ENCODE peak calls at places on chromosomes 2 and 18, in eight cellular contexts. One of them, this sample, is unnamed.

GRCh38 chr2:199364153-199364552 is 93.6 kb downstream of the SATB2 start:
- DNase-seq in trophoblast cell: no peak
- DNase-seq in lower lobe of right lung: no peak
- DNase-seq in SK-N-SH: no peak
- DNase-seq in CD8-positive, alpha-beta memory T cell: no peak
- DNase-seq in adrenal gland: no peak
- DNase-seq in cardiac muscle cell: no peak
- DNase-seq in fibroblast of lung: no peak
- DNase-seq in this sample: no peak

GRCh38 chr2:74010087-74010541 is 25.4 kb downstream of the TET3 start:
- DNase-seq in trophoblast cell: peak; percentile 91
- DNase-seq in lower lobe of right lung: peak; percentile 80
- DNase-seq in SK-N-SH: peak; percentile 59
- DNase-seq in CD8-positive, alpha-beta memory T cell: no peak
- DNase-seq in adrenal gland: peak; percentile 18
- DNase-seq in cardiac muscle cell: no peak
- DNase-seq in fibroblast of lung: peak; percentile 35
- DNase-seq in this sample: no peak

GRCh38 chr2:168538534-168538933 is 82.5 kb downstream of the CERS6 start:
- DNase-seq in trophoblast cell: no peak
- DNase-seq in lower lobe of right lung: no peak
- DNase-seq in SK-N-SH: no peak
- DNase-seq in CD8-positive, alpha-beta memory T cell: no peak
- DNase-seq in adrenal gland: no peak
- DNase-seq in cardiac muscle cell: no peak
- DNase-seq in fibroblast of lung: peak; percentile 60
- DNase-seq in this sample: no peak

GRCh38 chr18:67199993-67200617 is 316.4 kb downstream of the DSEL start:
- DNase-seq in trophoblast cell: peak; percentile 9
- DNase-seq in lower lobe of right lung: no peak
- DNase-seq in SK-N-SH: peak; percentile 32
- DNase-seq in CD8-positive, alpha-beta memory T cell: peak; percentile 24
- DNase-seq in adrenal gland: no peak
- DNase-seq in cardiac muscle cell: peak; percentile 52
- DNase-seq in fibroblast of lung: peak; percentile 50
- DNase-seq in this sample: no peak

GRCh38 chr2:233802132-233802815 is 24.1 kb downstream of the MROH2A start:
- DNase-seq in trophoblast cell: no peak
- DNase-seq in lower lobe of right lung: no peak
- DNase-seq in SK-N-SH: no peak
- DNase-seq in CD8-positive, alpha-beta memory T cell: no peak
- DNase-seq in adrenal gland: no peak
- DNase-seq in cardiac muscle cell: no peak
- DNase-seq in fibroblast of lung: no peak
- DNase-seq in this sample: no peak

GRCh38 chr2:24793752-24794477 is 690 bp downstream of the CENPO start:
- DNase-seq in trophoblast cell: no peak
- DNase-seq in lower lobe of right lung: no peak
- DNase-seq in SK-N-SH: no peak
- DNase-seq in CD8-positive, alpha-beta memory T cell: no peak
- DNase-seq in adrenal gland: no peak
- DNase-seq in cardiac muscle cell: peak; percentile 46
- DNase-seq in fibroblast of lung: peak; percentile 59
- DNase-seq in this sample: no peak

GRCh38 chr2:133667968-133668367 is 99.7 kb upstream of the NCKAP5 start:
- DNase-seq in trophoblast cell: no peak
- DNase-seq in lower lobe of right lung: no peak
- DNase-seq in SK-N-SH: no peak
- DNase-seq in CD8-positive, alpha-beta memory T cell: no peak
- DNase-seq in adrenal gland: no peak
- DNase-seq in cardiac muscle cell: no peak
- DNase-seq in fibroblast of lung: no peak
- DNase-seq in this sample: no peak

GRCh38 chr18:63869851-63870250 is 17.7 kb upstream of the SERPINB2 start:
- DNase-seq in trophoblast cell: peak; percentile 51
- DNase-seq in lower lobe of right lung: no peak
- DNase-seq in SK-N-SH: no peak
- DNase-seq in CD8-positive, alpha-beta memory T cell: no peak
- DNase-seq in adrenal gland: no peak
- DNase-seq in cardiac muscle cell: no peak
- DNase-seq in fibroblast of lung: no peak
- DNase-seq in this sample: no peak

GRCh38 chr18:73419531-73419930 is 551.7 kb upstream of the NETO1 start:
- DNase-seq in trophoblast cell: no peak
- DNase-seq in lower lobe of right lung: no peak
- DNase-seq in SK-N-SH: no peak
- DNase-seq in CD8-positive, alpha-beta memory T cell: no peak
- DNase-seq in adrenal gland: no peak
- DNase-seq in cardiac muscle cell: no peak
- DNase-seq in fibroblast of lung: peak; percentile 4
- DNase-seq in this sample: no peak

GRCh38 chr18:11995445-11996189 is 14.3 kb downstream of the IMPA2 start:
- DNase-seq in trophoblast cell: peak; percentile 59
- DNase-seq in lower lobe of right lung: peak; percentile 87
- DNase-seq in SK-N-SH: peak; percentile 74
- DNase-seq in CD8-positive, alpha-beta memory T cell: peak; percentile 41
- DNase-seq in adrenal gland: peak; percentile 79
- DNase-seq in cardiac muscle cell: peak; percentile 80
- DNase-seq in fibroblast of lung: peak; percentile 66
- DNase-seq in this sample: peak; percentile 61

GRCh38 chr2:70122470-70122869 is 35.2 kb downstream of the PCBP1 start:
- DNase-seq in trophoblast cell: no peak
- DNase-seq in lower lobe of right lung: no peak
- DNase-seq in SK-N-SH: no peak
- DNase-seq in CD8-positive, alpha-beta memory T cell: no peak
- DNase-seq in adrenal gland: no peak
- DNase-seq in cardiac muscle cell: no peak
- DNase-seq in fibroblast of lung: no peak
- DNase-seq in this sample: no peak

GRCh38 chr18:32920796-32921787 is 148.3 kb upstream of the KLHL14 start:
- DNase-seq in trophoblast cell: peak; percentile 18
- DNase-seq in lower lobe of right lung: no peak
- DNase-seq in SK-N-SH: no peak
- DNase-seq in CD8-positive, alpha-beta memory T cell: no peak
- DNase-seq in adrenal gland: peak; percentile 4
- DNase-seq in cardiac muscle cell: no peak
- DNase-seq in fibroblast of lung: peak; percentile 98
- DNase-seq in this sample: peak; percentile 57

GRCh38 chr2:190713476-190713875 is 64.6 kb downstream of the NAB1 start:
- DNase-seq in trophoblast cell: no peak
- DNase-seq in lower lobe of right lung: no peak
- DNase-seq in SK-N-SH: no peak
- DNase-seq in CD8-positive, alpha-beta memory T cell: no peak
- DNase-seq in adrenal gland: no peak
- DNase-seq in cardiac muscle cell: no peak
- DNase-seq in fibroblast of lung: peak; percentile 83
- DNase-seq in this sample: no peak

GRCh38 chr2:36802952-36803351 is 106.4 kb downstream of the VIT start:
- DNase-seq in trophoblast cell: no peak
- DNase-seq in lower lobe of right lung: no peak
- DNase-seq in SK-N-SH: no peak
- DNase-seq in CD8-positive, alpha-beta memory T cell: no peak
- DNase-seq in adrenal gland: no peak
- DNase-seq in cardiac muscle cell: no peak
- DNase-seq in fibroblast of lung: no peak
- DNase-seq in this sample: no peak

GRCh38 chr2:211454684-211455083 is 898.3 kb downstream of the CPS1 start:
- DNase-seq in trophoblast cell: no peak
- DNase-seq in lower lobe of right lung: no peak
- DNase-seq in SK-N-SH: no peak
- DNase-seq in CD8-positive, alpha-beta memory T cell: no peak
- DNase-seq in adrenal gland: no peak
- DNase-seq in cardiac muscle cell: no peak
- DNase-seq in fibroblast of lung: no peak
- DNase-seq in this sample: no peak

GRCh38 chr18:8643479-8643878 is 34.2 kb downstream of the RAB12 start:
- DNase-seq in trophoblast cell: no peak
- DNase-seq in lower lobe of right lung: no peak
- DNase-seq in SK-N-SH: no peak
- DNase-seq in CD8-positive, alpha-beta memory T cell: no peak
- DNase-seq in adrenal gland: no peak
- DNase-seq in cardiac muscle cell: no peak
- DNase-seq in fibroblast of lung: no peak
- DNase-seq in this sample: no peak

GRCh38 chr2:3633089-3633981 is 24.7 kb upstream of the ALLC start:
- DNase-seq in trophoblast cell: no peak
- DNase-seq in lower lobe of right lung: no peak
- DNase-seq in SK-N-SH: no peak
- DNase-seq in CD8-positive, alpha-beta memory T cell: no peak
- DNase-seq in adrenal gland: peak; percentile 60
- DNase-seq in cardiac muscle cell: no peak
- DNase-seq in fibroblast of lung: peak; percentile 32
- DNase-seq in this sample: peak; percentile 36

GRCh38 chr2:148165975-148166374 is 145.1 kb downstream of the MBD5 start:
- DNase-seq in trophoblast cell: no peak
- DNase-seq in lower lobe of right lung: no peak
- DNase-seq in SK-N-SH: no peak
- DNase-seq in CD8-positive, alpha-beta memory T cell: no peak
- DNase-seq in adrenal gland: no peak
- DNase-seq in cardiac muscle cell: no peak
- DNase-seq in fibroblast of lung: no peak
- DNase-seq in this sample: no peak

GRCh38 chr2:10297950-10298349 is 4.8 kb upstream of the HPCAL1 start:
- DNase-seq in trophoblast cell: peak; percentile 85
- DNase-seq in lower lobe of right lung: no peak
- DNase-seq in SK-N-SH: peak; percentile 86
- DNase-seq in CD8-positive, alpha-beta memory T cell: peak; percentile 27
- DNase-seq in adrenal gland: peak; percentile 80
- DNase-seq in cardiac muscle cell: no peak
- DNase-seq in fibroblast of lung: peak; percentile 84
- DNase-seq in this sample: peak; percentile 57

GRCh38 chr2:96866586-96866985 is 3.3 kb downstream of the SEMA4C start:
- DNase-seq in trophoblast cell: no peak
- DNase-seq in lower lobe of right lung: no peak
- DNase-seq in SK-N-SH: no peak
- DNase-seq in CD8-positive, alpha-beta memory T cell: no peak
- DNase-seq in adrenal gland: peak; percentile 35
- DNase-seq in cardiac muscle cell: no peak
- DNase-seq in fibroblast of lung: no peak
- DNase-seq in this sample: no peak

GRCh38 chr2:8148260-8148880 is 533.5 kb upstream of the ID2 start:
- DNase-seq in trophoblast cell: peak; percentile 68
- DNase-seq in lower lobe of right lung: no peak
- DNase-seq in SK-N-SH: no peak
- DNase-seq in CD8-positive, alpha-beta memory T cell: no peak
- DNase-seq in adrenal gland: no peak
- DNase-seq in cardiac muscle cell: no peak
- DNase-seq in fibroblast of lung: peak; percentile 96
- DNase-seq in this sample: peak; percentile 60

GRCh38 chr2:183614797-183615429 is 490.7 kb downstream of the NUP35 start:
- DNase-seq in trophoblast cell: no peak
- DNase-seq in lower lobe of right lung: no peak
- DNase-seq in SK-N-SH: peak; percentile 9
- DNase-seq in CD8-positive, alpha-beta memory T cell: no peak
- DNase-seq in adrenal gland: no peak
- DNase-seq in cardiac muscle cell: peak; percentile 23
- DNase-seq in fibroblast of lung: peak; percentile 19
- DNase-seq in this sample: no peak

GRCh38 chr2:30689496-30690125 is 117.6 kb downstream of the CAPN13 start:
- DNase-seq in trophoblast cell: no peak
- DNase-seq in lower lobe of right lung: no peak
- DNase-seq in SK-N-SH: no peak
- DNase-seq in CD8-positive, alpha-beta memory T cell: no peak
- DNase-seq in adrenal gland: no peak
- DNase-seq in cardiac muscle cell: no peak
- DNase-seq in fibroblast of lung: no peak
- DNase-seq in this sample: no peak

GRCh38 chr2:39065616-39066015 is 55.2 kb downstream of the SOS1 start:
- DNase-seq in trophoblast cell: no peak
- DNase-seq in lower lobe of right lung: no peak
- DNase-seq in SK-N-SH: no peak
- DNase-seq in CD8-positive, alpha-beta memory T cell: no peak
- DNase-seq in adrenal gland: no peak
- DNase-seq in cardiac muscle cell: no peak
- DNase-seq in fibroblast of lung: no peak
- DNase-seq in this sample: no peak

GRCh38 chr2:149184994-149185393 is 145.4 kb upstream of the LYPD6 start:
- DNase-seq in trophoblast cell: no peak
- DNase-seq in lower lobe of right lung: no peak
- DNase-seq in SK-N-SH: no peak
- DNase-seq in CD8-positive, alpha-beta memory T cell: no peak
- DNase-seq in adrenal gland: no peak
- DNase-seq in cardiac muscle cell: peak; percentile 53
- DNase-seq in fibroblast of lung: no peak
- DNase-seq in this sample: no peak

GRCh38 chr2:50039445-50039844 is 885.1 kb upstream of the FSHR start:
- DNase-seq in trophoblast cell: no peak
- DNase-seq in lower lobe of right lung: no peak
- DNase-seq in SK-N-SH: no peak
- DNase-seq in CD8-positive, alpha-beta memory T cell: no peak
- DNase-seq in adrenal gland: no peak
- DNase-seq in cardiac muscle cell: peak; percentile 63
- DNase-seq in fibroblast of lung: no peak
- DNase-seq in this sample: no peak
- H3K4me3 ChIP-seq in trophoblast cell: no peak overlapping the region
- H3K4me3 ChIP-seq in lower lobe of right lung: no peak overlapping the region
- H3K4me3 ChIP-seq in SK-N-SH: no peak overlapping the region
- H3K4me3 ChIP-seq in CD8-positive, alpha-beta memory T cell: no peak overlapping the region
- H3K4me3 ChIP-seq in adrenal gland: no peak overlapping the region
- H3K4me3 ChIP-seq in cardiac muscle cell: no peak overlapping the region
- H3K4me3 ChIP-seq in fibroblast of lung: no peak overlapping the region
- H3K4me3 ChIP-seq in this sample: no peak overlapping the region

GRCh38 chr2:65392609-65393008 is 39.8 kb downstream of the SPRED2 start:
- DNase-seq in trophoblast cell: no peak
- DNase-seq in lower lobe of right lung: no peak
- DNase-seq in SK-N-SH: no peak
- DNase-seq in CD8-positive, alpha-beta memory T cell: no peak
- DNase-seq in adrenal gland: no peak
- DNase-seq in cardiac muscle cell: no peak
- DNase-seq in fibroblast of lung: no peak
- DNase-seq in this sample: no peak
- H3K4me1 ChIP-seq in trophoblast cell: no peaks in the 10 kb centered on the region
- H3K4me1 ChIP-seq in lower lobe of right lung: peaks cover 51% of the 10 kb centered on the region
- H3K4me1 ChIP-seq in SK-N-SH: peaks cover 36% of the 10 kb centered on the region
- H3K4me1 ChIP-seq in CD8-positive, alpha-beta memory T cell: no peaks in the 10 kb centered on the region
- H3K4me1 ChIP-seq in adrenal gland: peaks cover 8% of the 10 kb centered on the region
- H3K4me1 ChIP-seq in cardiac muscle cell: peaks cover 9% of the 10 kb centered on the region
- H3K4me1 ChIP-seq in fibroblast of lung: peaks cover 14% of the 10 kb centered on the region
- H3K4me1 ChIP-seq in this sample: peaks cover 12% of the 10 kb centered on the region

DNA sequence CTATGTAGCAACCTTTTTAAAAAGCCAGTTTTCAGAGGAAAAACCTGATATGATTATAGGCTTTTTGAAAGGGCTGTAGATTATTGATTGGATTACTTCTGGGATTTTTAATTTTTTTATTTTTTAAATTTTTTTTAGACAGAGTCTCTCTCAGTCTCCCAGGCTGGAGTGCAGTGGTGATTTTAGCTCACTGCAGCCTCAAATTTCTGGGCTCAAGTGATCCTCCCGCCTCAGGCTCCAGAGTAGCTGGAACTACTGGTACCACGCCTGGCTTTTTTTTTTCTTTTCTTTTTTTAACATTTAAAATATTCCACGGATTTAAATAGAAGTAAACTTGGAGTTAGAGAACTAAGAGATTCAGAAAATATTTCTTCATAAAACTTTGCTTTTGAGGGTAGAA is 1.2 kb downstream of the MRPL19 start:
- DNase-seq in trophoblast cell: no peak
- DNase-seq in lower lobe of right lung: no peak
- DNase-seq in SK-N-SH: no peak
- DNase-seq in CD8-positive, alpha-beta memory T cell: no peak
- DNase-seq in adrenal gland: no peak
- DNase-seq in cardiac muscle cell: no peak
- DNase-seq in fibroblast of lung: no peak
- DNase-seq in this sample: no peak
- H3K4me3 ChIP-seq in trophoblast cell: no peak overlapping the region
- H3K4me3 ChIP-seq in lower lobe of right lung: peak overlapping the region; percentile 98
- H3K4me3 ChIP-seq in SK-N-SH: peak overlapping the region; percentile 93
- H3K4me3 ChIP-seq in CD8-positive, alpha-beta memory T cell: no peak overlapping the region
- H3K4me3 ChIP-seq in adrenal gland: no peak overlapping the region
- H3K4me3 ChIP-seq in cardiac muscle cell: peak overlapping the region; percentile 84
- H3K4me3 ChIP-seq in fibroblast of lung: no peak overlapping the region
- H3K4me3 ChIP-seq in this sample: peak overlapping the region; percentile 94

GRCh38 chr2:12177052-12177994 is 430.9 kb downstream of the LPIN1 start:
- DNase-seq in trophoblast cell: peak; percentile 73
- DNase-seq in lower lobe of right lung: no peak
- DNase-seq in SK-N-SH: peak; percentile 80
- DNase-seq in CD8-positive, alpha-beta memory T cell: peak; percentile 20
- DNase-seq in adrenal gland: peak; percentile 96
- DNase-seq in cardiac muscle cell: no peak
- DNase-seq in fibroblast of lung: peak; percentile 82
- DNase-seq in this sample: peak; percentile 68
- H3K4me1 ChIP-seq in trophoblast cell: peaks cover 17% of the 10 kb centered on the region
- H3K4me1 ChIP-seq in lower lobe of right lung: peaks cover 31% of the 10 kb centered on the region
- H3K4me1 ChIP-seq in SK-N-SH: peaks cover 25% of the 10 kb centered on the region
- H3K4me1 ChIP-seq in CD8-positive, alpha-beta memory T cell: peaks cover 30% of the 10 kb centered on the region
- H3K4me1 ChIP-seq in adrenal gland: peaks cover 19% of the 10 kb centered on the region
- H3K4me1 ChIP-seq in cardiac muscle cell: no peaks in the 10 kb centered on the region
- H3K4me1 ChIP-seq in fibroblast of lung: peaks cover 13% of the 10 kb centered on the region
- H3K4me1 ChIP-seq in this sample: peaks cover 20% of the 10 kb centered on the region